ENCODE peak calls at places on chromosomes 13 and 19, in four cellular contexts. I is A549, G is H1, V is K562. A is an unnamed sample.

GRCh38 chr19:49997709-49998108 is 27.5 kb downstream of the VRK3 start:
- DNase-seq in V (peak), G (no peak), I (peak), A (peak)

GRCh38 chr19:42440357-42441046 is 2.2 kb downstream of the CXCL17 start:
- DNase-seq in I (peak), G (no peak), V (peak), A (peak)

GRCh38 chr19:46193678-46194077 is 35.9 kb upstream of the IGFL1 start:
- DNase-seq in V (no peak), G (no peak), I (no peak), A (no peak)

GRCh38 chr19:1785310-1785709 is 26.8 kb downstream of the ATP8B3 start:
- DNase-seq in G (no peak), V (no peak), I (no peak), A (no peak)

GRCh38 chr19:53868091-53868891 is 608 bp downstream of the MYADM start:
- DNase-seq in V (peak), I (peak), G (no peak), A (peak)

GRCh38 chr13:97224544-97225324 is 2.6 kb downstream of the MBNL2 start:
- DNase-seq in V (peak), I (no peak), G (no peak), A (peak)

GRCh38 chr13:80151016-80151415 is 189.9 kb downstream of the SPRY2 start:
- DNase-seq in I (no peak), G (no peak), V (no peak), A (no peak)

GRCh38 chr13:63198076-63198475 is 1782.4 kb upstream of the PCDH20 start:
- DNase-seq in V (no peak), I (no peak), G (no peak), A (no peak)

GRCh38 chr13:98171806-98172569 is 5.1 kb downstream of the RNF113B start:
- DNase-seq in G (no peak), V (no peak), I (no peak), A (no peak)

GRCh38 chr19:53865523-53865917 is 2.2 kb upstream of the MYADM start:
- DNase-seq in V (no peak), I (peak), G (no peak), A (peak)

GRCh38 chr13:49409008-49409407 is 34.9 kb downstream of the CAB39L start:
- DNase-seq in G (no peak), I (no peak), V (no peak), A (no peak)

GRCh38 chr13:44739120-44739519 is 163.0 kb upstream of the TSC22D1 start:
- DNase-seq in V (no peak), I (no peak), G (no peak), A (no peak)

GRCh38 chr13:75908137-75908536 is 272.0 kb downstream of the LMO7 start:
- DNase-seq in G (no peak), I (no peak), V (no peak), A (no peak)

GRCh38 chr13:101465877-101466276 is 13.4 kb downstream of the ITGBL1 start:
- DNase-seq in G (no peak), V (no peak), I (no peak), A (no peak)

GRCh38 chr13:51926528-51926885 is 64.7 kb downstream of the CCDC70 start:
- DNase-seq in V (peak), I (no peak), G (no peak), A (no peak)

GRCh38 chr13:38073931-38074330 is 204.4 kb upstream of the TRPC4 start:
- DNase-seq in G (no peak), V (no peak), I (no peak), A (no peak)

GRCh38 chr19:3554254-3555083 is 2.9 kb downstream of the MFSD12 start:
- DNase-seq in I (no peak), G (no peak), V (no peak), A (no peak)

GRCh38 chr13:38530492-38530891 is 156.4 kb upstream of the FREM2 start:
- DNase-seq in V (no peak), I (no peak), G (no peak), A (no peak)

GRCh38 chr19:40337107-40337506 is 11.1 kb downstream of the C19orf47 start:
- DNase-seq in V (no peak), I (no peak), G (no peak), A (no peak)

GRCh38 chr13:34857561-34857960 is 84.5 kb upstream of the NBEA start:
- DNase-seq in I (no peak), V (no peak), G (no peak), A (no peak)

GRCh38 chr13:112690242-112690943 is 555 bp downstream of the ATP11A start:
- DNase-seq in V (no peak), G (no peak), I (peak), A (no peak)

GRCh38 chr13:43448605-43449004 is 338.2 kb downstream of the ENOX1 start:
- DNase-seq in G (no peak), I (no peak), V (no peak), A (no peak)

GRCh38 chr13:81406639-81407292 is 1065.8 kb upstream of the SPRY2 start:
- DNase-seq in I (no peak), V (no peak), G (no peak), A (no peak)

GRCh38 chr13:43354147-43354945 is 331.0 kb downstream of the DNAJC15 start:
- DNase-seq in V (no peak), I (no peak), G (no peak), A (no peak)

GRCh38 chr19:8609210-8610040 is 1.1 kb downstream of the ADAMTS10 start:
- DNase-seq in G (peak), V (peak), I (peak), A (peak)

DNA sequence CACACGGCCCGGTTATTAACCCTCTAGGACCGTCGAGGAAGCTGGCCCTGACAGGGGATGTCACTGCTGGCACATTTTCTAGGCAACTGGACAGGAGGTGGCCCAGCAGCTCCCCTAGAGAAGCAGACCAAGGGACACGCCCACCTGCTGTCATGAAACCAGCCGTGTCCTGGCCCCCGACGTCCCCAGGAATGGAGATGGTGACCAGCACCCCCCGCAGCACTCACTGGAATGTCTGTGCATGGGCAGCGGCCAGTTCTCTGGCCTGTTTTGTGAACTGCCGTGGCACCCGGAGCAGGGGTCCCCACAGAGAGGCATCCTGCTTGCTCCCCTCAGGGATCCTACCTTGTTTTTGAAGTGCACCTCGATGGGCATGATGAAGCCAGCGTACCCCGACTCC is 17.9 kb downstream of the MLLT1 start:
- DNase-seq in G (no peak), I (no peak), V (no peak), A (no peak)
- TF ChIP-seq PHF8 in G (no peak), I (no peak), V (no peak), A (no peak)

GRCh38 chr13:111363121-111363520 is 42.7 kb downstream of the TEX29 start:
- DNase-seq in I (no peak), G (no peak), V (no peak), A (no peak)

GRCh38 chr13:111361873-111362648 is 41.6 kb downstream of the TEX29 start:
- DNase-seq in V (no peak), G (no peak), I (no peak), A (no peak)

GRCh38 chr13:111360452-111360851 is 40.0 kb downstream of the TEX29 start:
- DNase-seq in V (no peak), G (no peak), I (no peak), A (no peak)

GRCh38 chr13:111359930-111360329 is 39.5 kb downstream of the TEX29 start:
- DNase-seq in I (no peak), G (no peak), V (no peak), A (no peak)

GRCh38 chr13:111361046-111361872 is 40.8 kb downstream of the TEX29 start:
- DNase-seq in G (no peak), I (no peak), V (no peak), A (no peak)
- TF ChIP-seq PHF8 in G (no peak), I (no peak), V (no peak), A (no peak)

GRCh38 chr13:104485571-104485970 is 1419.4 kb upstream of the SLC10A2 start:
- DNase-seq in G (no peak), I (no peak), V (no peak), A (no peak)
- TF ChIP-seq PHF8 in G (no peak), I (no peak), V (no peak), A (no peak)

GRCh38 chr19:35256566-35256965 is 7.8 kb downstream of the LSR start:
- DNase-seq in V (no peak), I (no peak), G (no peak), A (no peak)

GRCh38 chr19:35257113-35257461 is 8.3 kb downstream of the LSR start:
- DNase-seq in V (peak), I (no peak), G (no peak), A (no peak)

GRCh38 chr19:35251456-35251855 is 2.7 kb downstream of the LSR start:
- DNase-seq in G (no peak), I (no peak), V (no peak), A (no peak)

GRCh38 chr19:35253316-35254286 is 4.8 kb downstream of the LSR start:
- DNase-seq in V (no peak), I (no peak), G (no peak), A (peak)

GRCh38 chr19:35254341-35255297 is 5.8 kb downstream of the LSR start:
- DNase-seq in I (no peak), V (no peak), G (no peak), A (no peak)
- TF ChIP-seq PHF8 in I (no peak), V (no peak), G (no peak), A (no peak)

GRCh38 chr13:22486490-22486889 is 694.3 kb upstream of the SGCG start:
- DNase-seq in V (no peak), I (no peak), G (no peak), A (no peak)

GRCh38 chr13:22483276-22483675 is 697.5 kb upstream of the SGCG start:
- DNase-seq in I (no peak), G (no peak), V (no peak), A (no peak)

GRCh38 chr13:22487932-22488331 is 692.8 kb upstream of the SGCG start:
- DNase-seq in V (no peak), G (no peak), I (no peak), A (no peak)

GRCh38 chr13:22482496-22483000 is 698.2 kb upstream of the SGCG start:
- DNase-seq in V (no peak), G (no peak), I (no peak), A (no peak)
- TF ChIP-seq PHF8 in V (no peak), G (no peak), I (no peak), A (no peak)

GRCh38 chr19:14062558-14062855 is 631 bp upstream of the PALM3 start:
- DNase-seq in V (no peak), I (no peak), G (no peak), A (no peak)
- TF ChIP-seq PHF8 in V (no peak), I (no peak), G (no peak), A (no peak)

DNA sequence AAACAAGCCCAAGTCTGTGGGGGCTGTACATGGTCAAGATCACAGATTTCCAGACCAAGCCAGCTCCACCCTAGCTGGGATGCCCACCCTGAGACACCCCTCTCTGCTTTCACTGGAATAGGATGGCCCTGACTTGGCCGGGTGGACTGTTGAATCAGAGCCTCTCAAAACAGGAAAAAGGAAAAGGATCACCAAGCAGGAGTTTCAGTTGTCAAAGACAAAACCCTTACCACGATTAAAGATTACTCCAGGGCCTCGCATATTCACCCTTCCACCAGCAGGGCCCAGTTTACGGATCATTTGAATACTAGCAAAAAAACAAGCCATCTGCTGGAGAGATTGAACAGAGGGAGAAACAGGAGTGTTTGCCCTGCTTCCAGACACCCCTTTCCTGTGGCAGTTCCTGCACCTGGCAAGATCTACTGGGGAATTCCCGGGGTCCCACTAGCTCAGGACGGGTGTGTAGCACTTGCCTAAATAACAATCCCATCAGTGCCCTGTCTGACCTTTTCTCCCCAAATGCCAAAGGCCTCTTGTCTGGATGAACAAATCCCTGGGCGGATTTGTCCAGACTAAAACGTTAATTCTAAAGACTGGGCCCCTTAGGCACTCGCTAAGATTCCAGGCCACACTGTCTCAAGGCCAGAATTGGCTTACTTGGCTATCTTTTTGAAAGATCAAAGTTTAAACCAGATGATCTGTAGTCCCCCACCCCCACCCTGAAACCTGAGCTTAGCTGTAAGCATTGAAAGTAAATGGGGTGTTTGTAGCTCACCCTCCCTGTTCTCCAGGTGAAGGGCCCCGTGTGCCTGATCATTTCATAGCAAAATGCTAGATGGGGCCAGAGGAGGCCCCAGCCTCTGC is 38.4 kb downstream of the ACTN4 start:
- DNase-seq in G (no peak), I (peak), V (peak), A (peak)
- TF ChIP-seq PHF8 in G (no peak), I (no peak), V (no peak), A (peak)

GRCh38 chr13:90447034-90447734 is 900.3 kb upstream of the MIR17HG start:
- DNase-seq in I (no peak), V (no peak), G (no peak), A (no peak)

GRCh38 chr13:90444232-90444631 is 903.3 kb upstream of the MIR17HG start:
- DNase-seq in G (no peak), I (no peak), V (no peak), A (no peak)

GRCh38 chr13:90447735-90448103 is 899.8 kb upstream of the MIR17HG start:
- DNase-seq in I (no peak), G (no peak), V (no peak), A (no peak)

GRCh38 chr13:90445179-90445578 is 902.3 kb upstream of the MIR17HG start:
- DNase-seq in V (no peak), G (peak), I (peak), A (no peak)

GRCh38 chr13:90443268-90443667 is 904.2 kb upstream of the MIR17HG start:
- DNase-seq in V (no peak), G (no peak), I (no peak), A (no peak)
- TF ChIP-seq PHF8 in V (no peak), G (no peak), I (no peak), A (no peak)

GRCh38 chr13:77724092-77724491 is 26.6 kb downstream of the SLAIN1 start:
- DNase-seq in G (no peak), V (no peak), I (no peak), A (no peak)

GRCh38 chr13:77728265-77728966 is 30.9 kb downstream of the SLAIN1 start:
- DNase-seq in I (no peak), G (no peak), V (no peak), A (no peak)

GRCh38 chr13:77733674-77734073 is 36.2 kb downstream of the SLAIN1 start:
- DNase-seq in I (no peak), V (no peak), G (no peak), A (no peak)

GRCh38 chr13:77732287-77732686 is 34.8 kb downstream of the SLAIN1 start:
- DNase-seq in G (no peak), V (no peak), I (no peak), A (no peak)

GRCh38 chr13:77729502-77730221 is 32.2 kb downstream of the SLAIN1 start:
- DNase-seq in G (no peak), V (no peak), I (no peak), A (no peak)
- TF ChIP-seq PHF8 in G (no peak), V (no peak), I (no peak), A (no peak)

GRCh38 chr13:66353664-66354063 is 876.5 kb downstream of the PCDH9 start:
- DNase-seq in I (no peak), G (no peak), V (no peak), A (no peak)
- TF ChIP-seq PHF8 in I (no peak), G (no peak), V (no peak), A (no peak)

A was measured in HepG2.